ENCODE peak calls at places on chromosomes 13 and 19, in five cellular contexts. M is A673, E is cardiac muscle cell, T is small intestine, I is H1. D is an unnamed sample.

GRCh38 chr19:53927745-53928144 is 18.7 kb downstream of the CACNG7 start:
- DNase-seq in M (peak; percentile 57), E (peak; percentile 91), T (no peak), I (peak; percentile 88), D (no peak)

GRCh38 chr19:5615756-5616327 is 6.7 kb downstream of the SAFB2 start:
- DNase-seq in M (no peak), E (no peak), T (no peak), I (no peak), D (no peak)

GRCh38 chr19:52248256-52248655 is 21.1 kb upstream of the ZNF766 start:
- DNase-seq in M (peak; percentile 69), E (peak; percentile 68), T (peak; percentile 35), I (peak; percentile 56), D (peak; percentile 73)

GRCh38 chr13:51862965-51863364 is 1.2 kb downstream of the CCDC70 start:
- DNase-seq in M (peak; percentile 18), E (no peak), T (no peak), I (no peak), D (no peak)

GRCh38 chr13:31794452-31794851 is 55.1 kb downstream of the RXFP2 start:
- DNase-seq in M (no peak), E (no peak), T (no peak), I (no peak), D (no peak)

GRCh38 chr19:16541526-16542044 is 652 bp downstream of the CHERP start:
- DNase-seq in M (peak; percentile 9), E (peak; percentile 50), T (no peak), I (no peak), D (no peak)

GRCh38 chr13:28136916-28137315 is 1.4 kb upstream of the PAN3 start:
- DNase-seq in M (no peak), E (no peak), T (peak; percentile 54), I (no peak), D (no peak)

GRCh38 chr19:45746866-45747265 is 13.6 kb downstream of the MEIOSIN start:
- DNase-seq in M (no peak), E (no peak), T (no peak), I (no peak), D (no peak)

GRCh38 chr13:69904784-69905183 is 202.8 kb upstream of the ATXN8OS start:
- DNase-seq in M (no peak), E (no peak), T (no peak), I (no peak), D (no peak)

GRCh38 chr19:45599286-45599685 is 2.7 kb downstream of the GPR4 start:
- DNase-seq in M (no peak), E (no peak), T (no peak), I (no peak), D (no peak)

GRCh38 chr19:14530005-14530348 is 583 bp downstream of the TECR start:
- DNase-seq in M (no peak), E (no peak), T (peak; percentile 93), I (no peak), D (no peak)

GRCh38 chr13:50650936-50651638 is 192.4 kb downstream of the DLEU7 start:
- DNase-seq in M (no peak), E (no peak), T (no peak), I (no peak), D (no peak)

GRCh38 chr19:7159105-7159933 is 89.8 kb downstream of the ZNF557 start:
- DNase-seq in M (peak; percentile 60), E (peak; percentile 48), T (no peak), I (no peak), D (peak; percentile 87)

GRCh38 chr19:35882074-35882832 is 13.9 kb downstream of the APLP1 start:
- DNase-seq in M (peak; percentile 82), E (peak; percentile 49), T (peak; percentile 74), I (no peak), D (no peak)

GRCh38 chr19:48500830-48501445 is 10.7 kb downstream of the LMTK3 start:
- DNase-seq in M (no peak), E (no peak), T (no peak), I (no peak), D (no peak)

GRCh38 chr19:14619404-14619803 is 36.5 kb downstream of the CLEC17A start:
- DNase-seq in M (no peak), E (no peak), T (no peak), I (no peak), D (no peak)

GRCh38 chr13:112165712-112166111 is 98.8 kb downstream of the SOX1 start:
- DNase-seq in M (no peak), E (no peak), T (no peak), I (no peak), D (peak; percentile 41)

GRCh38 chr13:36418022-36418805 is 14.1 kb upstream of the CCNA1 start:
- DNase-seq in M (peak; percentile 80), E (no peak), T (peak; percentile 14), I (no peak), D (no peak)

GRCh38 chr19:28612275-28612769 is 600.6 kb downstream of the UQCRFS1 start:
- DNase-seq in M (no peak), E (no peak), T (no peak), I (no peak), D (no peak)

GRCh38 chr19:35966771-35967170 is 28.2 kb upstream of the SDHAF1 start:
- DNase-seq in M (no peak), E (no peak), T (no peak), I (no peak), D (no peak)

GRCh38 chr19:991174-991931 is 7.2 kb downstream of the WDR18 start:
- DNase-seq in M (no peak), E (peak; percentile 13), T (peak; percentile 14), I (peak; percentile 86), D (no peak)

GRCh38 chr13:100394005-100394695 is 194.4 kb downstream of the GGACT start:
- DNase-seq in M (peak; percentile 51), E (no peak), T (no peak), I (no peak), D (no peak)

GRCh38 chr13:31038834-31039552 is 106.5 kb downstream of the TEX26 start:
- DNase-seq in M (no peak), E (no peak), T (peak; percentile 3), I (no peak), D (no peak)

GRCh38 chr19:28185646-28186045 is 1027.3 kb downstream of the UQCRFS1 start:
- DNase-seq in M (no peak), E (no peak), T (no peak), I (no peak), D (no peak)

GRCh38 chr19:32318884-32319520 is 26.4 kb upstream of the ZNF507 start:
- DNase-seq in M (peak; percentile 44), E (peak; percentile 42), T (peak; percentile 34), I (peak; percentile 73), D (no peak)

GRCh38 chr13:54953786-54954185 is 1925.2 kb downstream of the OLFM4 start:
- DNase-seq in M (no peak), E (no peak), T (no peak), I (no peak), D (no peak)

GRCh38 chr19:49691243-49692101 is 556 bp downstream of the CPT1C start:
- DNase-seq in M (peak; percentile 88), E (peak; percentile 85), T (no peak), I (peak; percentile 84), D (peak; percentile 84)

GRCh38 chr13:49629947-49630346 is 1.6 kb downstream of the ARL11 start:
- DNase-seq in M (no peak), E (no peak), T (no peak), I (no peak), D (no peak)

GRCh38 chr13:33376212-33376611 is 90.7 kb upstream of the STARD13 start:
- DNase-seq in M (no peak), E (no peak), T (no peak), I (no peak), D (no peak)

GRCh38 chr13:25840261-25840660 is 211.6 kb downstream of the SHISA2 start:
- DNase-seq in M (peak; percentile 22), E (no peak), T (no peak), I (no peak), D (no peak)

GRCh38 chr13:23688336-23688735 is 118.1 kb downstream of the TNFRSF19 start:
- DNase-seq in M (no peak), E (no peak), T (no peak), I (no peak), D (no peak)

GRCh38 chr19:37654833-37655688 is at the start of gene ZFP30:
- DNase-seq in M (peak; percentile 95), E (peak; percentile 88), T (peak; percentile 70), I (peak; percentile 85), D (peak; percentile 90)

GRCh38 chr13:94154362-94154761 is 325.1 kb downstream of the DCT start:
- DNase-seq in M (peak; percentile 34), E (no peak), T (no peak), I (no peak), D (no peak)

GRCh38 chr13:106433066-106433465 is 102.4 kb downstream of the EFNB2 start:
- DNase-seq in M (no peak), E (no peak), T (no peak), I (no peak), D (no peak)

GRCh38 chr13:30843548-30843947 is 62.5 kb upstream of the MEDAG start:
- DNase-seq in M (no peak), E (no peak), T (no peak), I (no peak), D (no peak)

GRCh38 chr19:5967994-5968430 is 9.9 kb downstream of the RANBP3 start:
- DNase-seq in M (peak; percentile 89), E (peak; percentile 76), T (peak; percentile 71), I (peak; percentile 81), D (peak; percentile 70)

GRCh38 chr19:14515501-14516047 is 2.6 kb downstream of the DNAJB1 start:
- DNase-seq in M (no peak), E (no peak), T (no peak), I (no peak), D (no peak)

DNA sequence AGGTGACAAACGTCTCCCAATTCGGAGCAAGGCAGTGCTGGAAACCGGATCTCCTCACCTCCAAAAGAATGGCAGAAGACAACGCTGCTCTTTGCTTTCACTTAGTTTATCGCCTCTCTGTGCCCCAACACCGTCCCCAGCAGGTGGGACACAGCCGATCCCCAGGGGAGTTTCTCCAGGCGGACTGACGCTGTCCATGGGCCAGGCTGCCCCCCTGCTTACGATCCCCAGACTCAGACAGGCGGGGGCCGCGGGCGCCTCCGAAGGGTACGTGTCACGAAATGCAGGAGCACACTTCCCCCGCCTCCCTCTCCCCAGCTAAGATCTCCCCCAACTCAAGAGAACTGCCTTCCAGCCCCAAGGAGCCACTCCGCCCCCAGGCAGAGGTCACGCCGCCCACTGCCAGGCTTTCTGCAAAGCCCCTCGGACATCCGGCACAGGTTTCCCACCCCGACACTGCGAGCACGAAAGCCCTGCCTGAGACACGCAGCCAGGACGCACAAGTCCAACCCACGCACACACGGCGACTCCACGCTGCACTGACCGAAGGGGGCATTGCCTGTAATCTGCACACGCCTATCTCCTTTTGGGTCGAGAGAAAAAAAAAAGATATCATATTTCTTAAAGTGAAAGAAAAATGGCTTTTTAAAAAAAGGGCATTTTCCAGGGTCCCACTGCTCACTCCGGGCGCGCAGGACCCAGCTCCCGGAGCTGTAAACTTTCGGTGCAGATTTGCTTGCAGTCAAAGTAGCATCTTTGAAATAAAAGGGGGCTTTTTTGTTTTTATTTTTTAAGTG is 1.9 kb downstream of the SPRY2 start:
- DNase-seq in M (peak; percentile 52), E (peak; percentile 86), T (peak; percentile 55), I (peak; percentile 66), D (peak; percentile 91)
- H3K27ac ChIP-seq in M (peak overlapping the region; percentile 87), E (peak overlapping the region; percentile 99), T (peak overlapping the region; percentile 99), I (no peak overlapping the region), D (peak overlapping the region; percentile 76)

GRCh38 chr13:98547455-98547854 is 29.5 kb downstream of the STK24 start:
- DNase-seq in M (no peak), E (no peak), T (no peak), I (no peak), D (no peak)
- H3K4me1 ChIP-seq in M (peaks cover 16% of the 10 kb centered on the region), E (peaks cover 27% of the 10 kb centered on the region), T (peaks cover 24% of the 10 kb centered on the region), I (peaks cover 12% of the 10 kb centered on the region), D (peaks cover 2% of the 10 kb centered on the region)

GRCh38 chr19:47094557-47095517 is 18.7 kb downstream of the ZC3H4 start:
- DNase-seq in M (no peak), E (no peak), T (peak; percentile 68), I (no peak), D (no peak)
- H3K4me3 ChIP-seq in M (no peak overlapping the region), E (no peak overlapping the region), T (no peak overlapping the region), I (no peak overlapping the region), D (no peak overlapping the region)

GRCh38 chr13:113904411-113904810 is 40.5 kb upstream of the GAS6 start:
- DNase-seq in M (peak; percentile 12), E (peak; percentile 59), T (peak; percentile 91), I (peak; percentile 72), D (no peak)
- H3K27ac ChIP-seq in M (no peak overlapping the region), E (no peak overlapping the region), T (no peak overlapping the region), I (no peak overlapping the region), D (peak overlapping the region; percentile 97)